ENCODE peak calls at places on chromosomes 7 and 10, in five cellular contexts. N is HCT116, Z is OCI-LY7, I is GM23338, D is hepatocyte. P is an unnamed sample.

GRCh38 chr7:75604408-75604807 is 112.3 kb downstream of the SPDYE5 start:
- DNase-seq in N (no peak), Z (no peak), I (no peak), D (no peak), P (no peak)

GRCh38 chr10:110008518-110009339 is 945 bp downstream of the ADD3 start:
- DNase-seq in N (no peak), Z (peak), I (peak), D (peak), P (peak)

GRCh38 chr10:30959855-30960247 is 71.8 kb downstream of the ZNF438 start:
- DNase-seq in N (no peak), Z (no peak), I (no peak), D (no peak), P (no peak)

GRCh38 chr7:125253454-125254182 is 324.0 kb upstream of the POT1 start:
- DNase-seq in N (no peak), Z (no peak), I (no peak), D (no peak), P (no peak)

GRCh38 chr7:129203050-129203741 is 14.8 kb downstream of the SMO start:
- DNase-seq in N (no peak), Z (no peak), I (no peak), D (no peak), P (no peak)

GRCh38 chr10:81874878-81875679 is at the start of gene NRG3:
- DNase-seq in N (no peak), Z (no peak), I (peak), D (no peak), P (peak)

GRCh38 chr10:132457328-132458070 is 60.5 kb downstream of the PWWP2B start:
- DNase-seq in N (no peak), Z (peak), I (no peak), D (no peak), P (no peak)

GRCh38 chr7:130363156-130363847 is 17.0 kb upstream of the CPA1 start:
- DNase-seq in N (peak), Z (no peak), I (no peak), D (peak), P (no peak)

GRCh38 chr7:101273126-101273525 is 28.2 kb upstream of the FIS1 start:
- DNase-seq in N (no peak), Z (no peak), I (peak), D (no peak), P (no peak)

GRCh38 chr10:122349758-122350355 is 24.7 kb upstream of the PLEKHA1 start:
- DNase-seq in N (no peak), Z (no peak), I (no peak), D (peak), P (no peak)

GRCh38 chr10:43042503-43043341 is 34.1 kb upstream of the RET start:
- DNase-seq in N (no peak), Z (no peak), I (peak), D (no peak), P (peak)
- TF ChIP-seq EZH2phosphoT487 in N (no peak), Z (no peak), I (no peak), D (no peak), P (no peak)

DNA sequence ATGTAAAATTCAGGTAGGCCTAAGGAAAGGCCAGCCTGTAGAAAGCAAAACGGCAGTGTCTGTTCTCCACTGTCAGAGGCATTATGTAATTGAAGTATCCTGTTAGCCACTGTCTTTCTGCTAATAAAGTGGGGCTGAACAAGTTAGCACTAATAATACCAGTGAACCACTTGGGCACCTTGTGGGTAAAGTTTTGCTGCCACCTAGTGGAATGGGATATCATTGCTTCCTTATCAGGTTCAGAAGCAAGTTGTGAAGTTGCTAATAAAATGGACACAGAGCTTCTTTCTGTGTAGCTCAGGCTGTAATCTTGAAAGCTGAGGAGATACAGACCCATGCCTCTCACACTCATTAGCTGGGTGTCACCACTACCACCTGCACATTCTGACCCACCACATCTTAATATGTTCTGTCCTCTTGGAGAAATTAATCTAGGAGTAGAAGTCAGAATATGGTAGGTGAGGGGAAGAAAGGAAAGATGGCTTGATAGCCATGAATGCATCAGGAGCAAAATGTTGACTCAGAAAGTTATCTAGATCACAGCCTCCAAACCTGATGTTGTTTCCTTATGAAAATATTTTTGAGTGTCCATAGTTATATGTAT is 175.1 kb downstream of the SEPTIN7 start:
- DNase-seq in N (peak), Z (peak), I (peak), D (peak), P (peak)
- TF ChIP-seq EZH2phosphoT487 in N (no peak), Z (no peak), I (no peak), D (no peak), P (no peak)

GRCh38 chr7:2892571-2892970 is 48.5 kb upstream of the GNA12 start:
- DNase-seq in N (no peak), Z (peak), I (no peak), D (no peak), P (no peak)

GRCh38 chr7:2894118-2894940 is 50.2 kb upstream of the GNA12 start:
- DNase-seq in N (no peak), Z (peak), I (no peak), D (no peak), P (no peak)

GRCh38 chr7:2893411-2893861 is 49.3 kb upstream of the GNA12 start:
- DNase-seq in N (no peak), Z (peak), I (no peak), D (no peak), P (no peak)

GRCh38 chr7:2897023-2897422 is 52.9 kb upstream of the GNA12 start:
- DNase-seq in N (no peak), Z (no peak), I (no peak), D (no peak), P (no peak)

GRCh38 chr7:2896141-2896540 is 52.0 kb upstream of the GNA12 start:
- DNase-seq in N (no peak), Z (peak), I (no peak), D (no peak), P (peak)
- TF ChIP-seq EZH2phosphoT487 in N (no peak), Z (no peak), I (no peak), D (no peak), P (no peak)

GRCh38 chr7:23276381-23276780 is 22.8 kb upstream of the MALSU1 start:
- DNase-seq in N (no peak), Z (peak), I (peak), D (no peak), P (no peak)
- TF ChIP-seq EZH2phosphoT487 in N (no peak), Z (no peak), I (no peak), D (no peak), P (no peak)

GRCh38 chr10:47401874-47402645 is 18.0 kb upstream of the ZNF488 start:
- DNase-seq in N (no peak), Z (no peak), I (no peak), D (no peak), P (no peak)

GRCh38 chr10:47403401-47404318 is 19.6 kb upstream of the ZNF488 start:
- DNase-seq in N (no peak), Z (no peak), I (no peak), D (no peak), P (no peak)

GRCh38 chr10:47404446-47404845 is 20.4 kb upstream of the ZNF488 start:
- DNase-seq in N (no peak), Z (no peak), I (peak), D (no peak), P (no peak)

GRCh38 chr10:47401210-47401609 is 17.1 kb upstream of the ZNF488 start:
- DNase-seq in N (no peak), Z (no peak), I (no peak), D (no peak), P (no peak)

GRCh38 chr10:47402681-47403301 is 18.7 kb upstream of the ZNF488 start:
- DNase-seq in N (peak), Z (no peak), I (peak), D (peak), P (no peak)
- TF ChIP-seq EZH2phosphoT487 in N (no peak), Z (no peak), I (no peak), D (no peak), P (no peak)

GRCh38 chr7:97004237-97004930 is 969 bp upstream of the DLX6 start:
- DNase-seq in N (no peak), Z (no peak), I (peak), D (no peak), P (no peak)
- TF ChIP-seq EZH2phosphoT487 in N (no peak), Z (no peak), I (no peak), D (peak), P (no peak)

GRCh38 chr10:847868-848267 is 83.6 kb downstream of the LARP4B start:
- DNase-seq in N (no peak), Z (no peak), I (peak), D (no peak), P (no peak)

GRCh38 chr10:851891-852290 is 79.6 kb downstream of the LARP4B start:
- DNase-seq in N (no peak), Z (peak), I (no peak), D (no peak), P (no peak)

GRCh38 chr10:853017-853416 is 78.5 kb downstream of the LARP4B start:
- DNase-seq in N (no peak), Z (no peak), I (no peak), D (no peak), P (no peak)

GRCh38 chr10:852386-852785 is 79.1 kb downstream of the LARP4B start:
- DNase-seq in N (no peak), Z (no peak), I (no peak), D (no peak), P (no peak)

GRCh38 chr10:850093-850492 is 81.4 kb downstream of the LARP4B start:
- DNase-seq in N (no peak), Z (no peak), I (no peak), D (no peak), P (no peak)
- TF ChIP-seq EZH2phosphoT487 in N (no peak), Z (no peak), I (no peak), D (no peak), P (no peak)

P was measured in SK-N-SH.